ENCODE peak calls at places on chromosomes 13 and 19, in eight cellular contexts. E is adrenal gland, N is astrocyte of the spinal cord, K is endodermal cell, Y is neural progenitor cell, O is fibroblast of pulmonary artery, H is ovary, F is tibial artery. V is an unnamed sample.

GRCh38 chr13:95641961-95642621 is 2.4 kb downstream of the DZIP1 start:
- DNase-seq in O (peak), K (peak), Y (peak), N (peak), E (peak), F (peak), H (peak), V (peak)

GRCh38 chr13:46339035-46339666 is 47.9 kb downstream of the RUBCNL start:
- DNase-seq in N (peak), K (no peak), F (no peak), H (no peak), Y (no peak), E (peak), O (peak), V (peak)

GRCh38 chr13:61277877-61278276 is 137.8 kb downstream of the PCDH20 start:
- DNase-seq in O (no peak), F (no peak), N (no peak), H (no peak), E (no peak), Y (no peak), K (no peak), V (no peak)

GRCh38 chr13:37443538-37443937 is 155.0 kb downstream of the POSTN start:
- DNase-seq in E (no peak), F (no peak), O (peak), N (peak), H (no peak), K (no peak), Y (no peak), V (peak)

GRCh38 chr13:99007414-99007986 is 29.6 kb upstream of the DOCK9 start:
- DNase-seq in E (no peak), O (no peak), Y (no peak), N (no peak), F (no peak), K (no peak), H (no peak), V (no peak)

GRCh38 chr19:48495391-48495790 is 16.2 kb downstream of the LMTK3 start:
- DNase-seq in F (no peak), O (peak), E (no peak), H (no peak), K (no peak), N (no peak), Y (no peak), V (peak)

GRCh38 chr13:97574926-97575325 is 141.0 kb downstream of the RAP2A start:
- DNase-seq in O (peak), N (peak), K (peak), H (no peak), F (no peak), E (peak), Y (peak), V (no peak)

GRCh38 chr19:33878912-33879810 is 82.5 kb downstream of the KCTD15 start:
- DNase-seq in N (no peak), Y (no peak), F (no peak), K (no peak), O (no peak), H (no peak), E (no peak), V (no peak)

GRCh38 chr19:10283301-10283733 is 3.4 kb upstream of the ICAM4 start:
- DNase-seq in O (no peak), F (no peak), K (no peak), N (no peak), Y (no peak), E (no peak), H (no peak), V (no peak)

GRCh38 chr13:113862766-113863510 is 938 bp downstream of the GAS6 start:
- DNase-seq in F (peak), K (peak), E (peak), N (peak), H (peak), O (peak), Y (peak), V (no peak)

GRCh38 chr13:72390909-72391308 is 336.5 kb downstream of the MZT1 start:
- DNase-seq in F (no peak), H (no peak), Y (no peak), K (no peak), N (peak), O (peak), E (no peak), V (no peak)

GRCh38 chr13:98706446-98707110 is 45.9 kb downstream of the SLC15A1 start:
- DNase-seq in H (no peak), E (no peak), Y (no peak), F (no peak), O (peak), K (no peak), N (no peak), V (no peak)

GRCh38 chr19:15038304-15038703 is 11.0 kb upstream of the CASP14 start:
- DNase-seq in F (no peak), E (no peak), N (peak), K (no peak), O (no peak), H (no peak), Y (no peak), V (no peak)

GRCh38 chr13:19075418-19075817 is 106.2 kb downstream of the TUBA3C start:
- DNase-seq in E (no peak), O (no peak), H (no peak), F (no peak), Y (no peak), K (no peak), N (no peak), V (no peak)

GRCh38 chr13:70613295-70613694 is 505.0 kb upstream of the KLHL1 start:
- DNase-seq in E (no peak), H (no peak), O (peak), F (no peak), N (no peak), K (no peak), Y (no peak), V (no peak)

GRCh38 chr13:40597735-40598365 is 68.6 kb downstream of the FOXO1 start:
- DNase-seq in H (no peak), O (no peak), Y (peak), E (no peak), N (no peak), F (no peak), K (no peak), V (no peak)

GRCh38 chr13:20350380-20350763 is 118.3 kb upstream of the GJB6 start:
- DNase-seq in Y (no peak), N (no peak), H (no peak), E (no peak), F (no peak), O (no peak), K (peak), V (no peak)

GRCh38 chr19:45886427-45887310 is 728 bp upstream of the IRF2BP1 start:
- DNase-seq in N (peak), F (peak), Y (peak), O (peak), E (peak), H (peak), K (peak), V (peak)

GRCh38 chr13:20940083-20940482 is 37.5 kb upstream of the XPO4 start:
- DNase-seq in O (peak), K (no peak), Y (no peak), F (no peak), E (no peak), N (no peak), H (no peak), V (peak)

GRCh38 chr13:113836917-113837553 is 26.8 kb downstream of the GAS6 start:
- DNase-seq in Y (no peak), H (peak), K (no peak), O (peak), E (peak), N (peak), F (peak), V (peak)

GRCh38 chr13:73731564-73731963 is 402.6 kb downstream of the KLF12 start:
- DNase-seq in E (no peak), N (no peak), H (no peak), Y (no peak), F (no peak), K (no peak), O (no peak), V (no peak)

DNA sequence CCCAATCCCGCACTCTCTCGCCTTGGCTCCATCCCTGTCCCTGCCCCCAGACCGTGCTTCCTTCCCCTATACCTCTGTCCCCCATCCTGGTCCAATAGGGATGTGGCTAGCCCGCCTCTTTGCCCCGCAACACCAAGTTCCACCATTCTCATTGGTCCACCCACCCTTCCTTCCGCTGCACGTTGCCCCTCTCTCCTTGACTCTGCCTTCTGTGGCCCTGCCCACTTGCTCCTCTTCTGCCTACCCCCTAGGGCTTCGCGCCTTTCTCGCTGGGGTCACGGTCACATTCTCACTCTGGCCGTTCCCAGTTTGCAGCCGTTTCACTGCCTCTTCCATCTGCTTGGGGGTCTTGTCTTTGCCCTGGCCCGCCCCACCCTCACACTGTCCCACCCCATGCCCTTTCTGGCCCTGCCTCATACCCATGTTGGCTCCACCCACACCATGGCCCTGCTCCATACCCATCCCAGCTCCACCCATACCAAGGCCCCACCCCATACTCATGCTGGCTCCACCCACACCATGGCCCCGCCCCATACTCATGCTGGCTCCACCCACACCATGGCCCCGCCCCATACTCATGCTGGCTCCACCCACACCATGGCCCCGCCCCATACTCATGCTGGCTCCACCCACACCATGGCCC is 4.5 kb upstream of the ARHGAP45 start:
- DNase-seq in N (no peak), H (no peak), Y (no peak), O (no peak), K (peak), E (no peak), F (no peak), V (no peak)
- H3K4me3 ChIP-seq in N (no peak), H (no peak), Y (no peak), O (no peak), K (no peak), E (no peak), F (no peak), V (no peak)

DNA sequence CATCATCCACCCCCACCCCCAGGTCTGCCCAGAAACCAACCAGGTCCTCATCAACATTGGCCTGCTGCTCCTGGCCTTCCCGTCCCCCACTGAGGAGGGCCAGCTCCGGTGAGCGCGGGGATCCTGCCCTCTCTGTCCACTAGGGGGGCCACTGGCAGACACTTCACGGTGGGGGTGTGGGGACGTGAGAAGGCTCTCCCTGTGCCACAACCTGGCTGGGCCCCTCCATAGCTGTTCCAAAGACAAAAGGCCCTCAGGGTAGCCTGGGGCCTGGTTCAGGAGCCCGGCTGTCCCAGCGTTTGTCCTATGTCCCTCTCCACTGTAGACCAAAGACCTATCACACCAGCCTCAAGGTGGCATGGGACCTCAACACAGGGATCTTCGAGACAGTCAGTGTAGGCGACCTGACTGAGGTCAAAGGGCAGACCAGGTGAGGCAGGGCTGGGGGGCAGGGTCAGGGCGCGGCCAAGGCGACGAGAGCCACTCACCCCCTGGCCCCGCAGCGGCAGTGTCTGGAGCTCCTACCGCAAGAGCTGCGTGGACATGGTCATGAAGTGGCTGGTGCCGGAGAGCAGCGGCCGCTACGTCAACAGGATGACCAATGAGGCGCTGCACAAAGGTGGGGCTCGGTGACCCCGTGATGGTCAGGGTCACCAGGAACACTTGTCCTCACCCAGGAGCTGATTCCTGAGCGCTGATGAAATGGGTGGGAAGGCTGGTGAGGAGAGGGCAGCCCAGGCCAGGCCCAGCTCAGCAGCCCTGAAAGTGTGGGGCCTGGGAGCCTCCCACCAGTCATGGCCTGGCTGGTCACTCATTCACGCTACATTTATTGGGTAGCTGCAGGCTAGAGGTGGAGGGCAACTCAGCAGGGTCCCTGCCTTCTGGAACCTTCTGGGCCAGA is 7.9 kb downstream of the DCAF15 start:
- DNase-seq in O (no peak), N (no peak), F (no peak), K (peak), E (no peak), Y (peak), H (no peak), V (no peak)
- TF ChIP-seq CTCF in O (peak), N (peak), F (no peak), K (peak), E (no peak), Y (peak), H (no peak), V (peak)

GRCh38 chr19:9155591-9155990 is 15.4 kb downstream of the ZNF317 start:
- DNase-seq in Y (no peak), E (no peak), N (no peak), O (no peak), F (no peak), H (no peak), K (no peak), V (no peak)
- H3K4me3 ChIP-seq in Y (no peak), E (no peak), N (no peak), O (no peak), F (no peak), H (no peak), K (no peak), V (no peak)

DNA sequence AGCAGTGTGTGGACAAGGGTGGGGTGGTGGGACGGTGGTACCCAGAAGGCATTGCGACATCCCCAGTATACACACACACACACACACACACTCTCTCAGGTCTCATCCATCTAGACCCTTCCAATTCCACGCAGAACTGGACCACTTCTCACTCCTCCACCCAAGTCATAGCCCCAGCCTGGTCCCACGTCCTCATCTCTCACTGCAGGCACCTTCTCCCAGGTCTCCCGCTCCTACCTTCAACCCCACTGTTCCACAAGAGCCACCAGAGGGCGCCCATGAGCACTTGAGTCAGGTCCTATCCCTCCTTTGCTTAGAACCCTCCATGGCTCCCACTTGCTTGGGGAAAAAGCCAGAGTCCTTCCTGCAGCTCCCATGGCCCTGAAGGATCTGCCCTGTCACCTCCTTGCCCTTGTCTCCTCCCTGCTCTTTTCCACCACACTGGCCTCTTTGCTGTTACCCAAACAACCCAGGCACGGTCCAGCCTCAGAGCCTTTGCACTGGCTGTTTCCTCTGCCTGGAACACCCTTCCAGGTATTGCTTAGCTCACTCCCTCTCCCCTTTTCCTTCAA is 62.6 kb downstream of the IER2 start:
- DNase-seq in H (peak), N (peak), E (peak), F (peak), K (peak), Y (peak), O (peak), V (peak)
- TF ChIP-seq CTCF in H (no peak), N (peak), E (no peak), F (peak), K (peak), Y (peak), O (peak), V (peak)

V was measured in foreskin fibroblast.